ENCODE peak calls at places on chromosomes 16 and 17, in five cellular contexts. One of them, this sample, is unnamed.

GRCh38 chr16:3046506-3047386 is at the start of gene MMP25:
- DNase-seq in esophagus muscularis mucosa: no peak
- DNase-seq in thoracic aorta: no peak
- DNase-seq in PC-3: no peak
- DNase-seq in HL-60: no peak
- DNase-seq in this sample: no peak

GRCh38 chr17:32227910-32228309 is 37.7 kb upstream of the RHBDL3 start:
- DNase-seq in esophagus muscularis mucosa: no peak
- DNase-seq in thoracic aorta: no peak
- DNase-seq in PC-3: no peak
- DNase-seq in HL-60: no peak
- DNase-seq in this sample: no peak

GRCh38 chr16:47374629-47375028 is 86.2 kb downstream of the ITFG1 start:
- DNase-seq in esophagus muscularis mucosa: no peak
- DNase-seq in thoracic aorta: no peak
- DNase-seq in PC-3: no peak
- DNase-seq in HL-60: no peak
- DNase-seq in this sample: peak

GRCh38 chr16:50360779-50361178 is 8.0 kb downstream of the BRD7 start:
- DNase-seq in esophagus muscularis mucosa: no peak
- DNase-seq in thoracic aorta: no peak
- DNase-seq in PC-3: no peak
- DNase-seq in HL-60: no peak
- DNase-seq in this sample: no peak

GRCh38 chr16:28981517-28981916 is 3.3 kb upstream of the LAT start:
- DNase-seq in esophagus muscularis mucosa: no peak
- DNase-seq in thoracic aorta: no peak
- DNase-seq in PC-3: peak
- DNase-seq in HL-60: peak
- DNase-seq in this sample: no peak

GRCh38 chr16:4315185-4316102 is at the start of gene GLIS2:
- DNase-seq in esophagus muscularis mucosa: no peak
- DNase-seq in thoracic aorta: no peak
- DNase-seq in PC-3: peak
- DNase-seq in HL-60: no peak
- DNase-seq in this sample: no peak

GRCh38 chr17:38918916-38919315 is 6.5 kb upstream of the LASP1NB start:
- DNase-seq in esophagus muscularis mucosa: no peak
- DNase-seq in thoracic aorta: no peak
- DNase-seq in PC-3: no peak
- DNase-seq in HL-60: no peak
- DNase-seq in this sample: no peak

GRCh38 chr17:4786111-4786491 is at the start of gene VMO1:
- DNase-seq in esophagus muscularis mucosa: no peak
- DNase-seq in thoracic aorta: no peak
- DNase-seq in PC-3: peak
- DNase-seq in HL-60: no peak
- DNase-seq in this sample: peak

GRCh38 chr16:30619207-30619606 is 9.0 kb upstream of the ZNF689 start:
- DNase-seq in esophagus muscularis mucosa: no peak
- DNase-seq in thoracic aorta: no peak
- DNase-seq in PC-3: no peak
- DNase-seq in HL-60: peak
- DNase-seq in this sample: no peak

GRCh38 chr16:11757671-11758545 is 15.3 kb upstream of the TXNDC11 start:
- DNase-seq in esophagus muscularis mucosa: no peak
- DNase-seq in thoracic aorta: no peak
- DNase-seq in PC-3: peak
- DNase-seq in HL-60: no peak
- DNase-seq in this sample: peak

GRCh38 chr16:17245727-17246576 is 224.8 kb downstream of the XYLT1 start:
- DNase-seq in esophagus muscularis mucosa: no peak
- DNase-seq in thoracic aorta: no peak
- DNase-seq in PC-3: no peak
- DNase-seq in HL-60: no peak
- DNase-seq in this sample: no peak

GRCh38 chr17:57480438-57481196 is 224.3 kb downstream of the MSI2 start:
- DNase-seq in esophagus muscularis mucosa: no peak
- DNase-seq in thoracic aorta: no peak
- DNase-seq in PC-3: peak
- DNase-seq in HL-60: no peak
- DNase-seq in this sample: peak

GRCh38 chr16:81994485-81994884 is 16.8 kb downstream of the SDR42E1 start:
- DNase-seq in esophagus muscularis mucosa: no peak
- DNase-seq in thoracic aorta: no peak
- DNase-seq in PC-3: no peak
- DNase-seq in HL-60: no peak
- DNase-seq in this sample: no peak

GRCh38 chr16:71441348-71441781 is 489 bp downstream of the TLE7 start:
- DNase-seq in esophagus muscularis mucosa: no peak
- DNase-seq in thoracic aorta: no peak
- DNase-seq in PC-3: no peak
- DNase-seq in HL-60: no peak
- DNase-seq in this sample: no peak

GRCh38 chr16:10896165-10896564 is 19.2 kb downstream of the CIITA start:
- DNase-seq in esophagus muscularis mucosa: no peak
- DNase-seq in thoracic aorta: no peak
- DNase-seq in PC-3: no peak
- DNase-seq in HL-60: no peak
- DNase-seq in this sample: no peak

GRCh38 chr17:47701603-47702002 is 7.6 kb downstream of the TBKBP1 start:
- DNase-seq in esophagus muscularis mucosa: no peak
- DNase-seq in thoracic aorta: no peak
- DNase-seq in PC-3: no peak
- DNase-seq in HL-60: no peak
- DNase-seq in this sample: no peak

GRCh38 chr17:62964506-62964905 is 1.5 kb upstream of the TANC2 start:
- DNase-seq in esophagus muscularis mucosa: no peak
- DNase-seq in thoracic aorta: no peak
- DNase-seq in PC-3: no peak
- DNase-seq in HL-60: no peak
- DNase-seq in this sample: no peak

GRCh38 chr16:26598061-26598460 is 468.7 kb upstream of the C16orf82 start:
- DNase-seq in esophagus muscularis mucosa: peak
- DNase-seq in thoracic aorta: no peak
- DNase-seq in PC-3: peak
- DNase-seq in HL-60: no peak
- DNase-seq in this sample: peak

GRCh38 chr16:88785106-88785924 is at the start of gene PIEZO1:
- DNase-seq in esophagus muscularis mucosa: no peak
- DNase-seq in thoracic aorta: no peak
- DNase-seq in PC-3: peak
- DNase-seq in HL-60: peak
- DNase-seq in this sample: no peak

GRCh38 chr16:24850289-24850931 is 4.6 kb downstream of the SLC5A11 start:
- DNase-seq in esophagus muscularis mucosa: no peak
- DNase-seq in thoracic aorta: no peak
- DNase-seq in PC-3: peak
- DNase-seq in HL-60: no peak
- DNase-seq in this sample: no peak

GRCh38 chr17:28878981-28879380 is 18.6 kb downstream of the FLOT2 start:
- DNase-seq in esophagus muscularis mucosa: no peak
- DNase-seq in thoracic aorta: no peak
- DNase-seq in PC-3: peak
- DNase-seq in HL-60: no peak
- DNase-seq in this sample: peak

GRCh38 chr17:51119415-51120356 is 982 bp downstream of the SPAG9 start:
- DNase-seq in esophagus muscularis mucosa: peak
- DNase-seq in thoracic aorta: no peak
- DNase-seq in PC-3: peak
- DNase-seq in HL-60: peak
- DNase-seq in this sample: peak

GRCh38 chr17:41965694-41966375 is 760 bp upstream of the CNP start:
- DNase-seq in esophagus muscularis mucosa: no peak
- DNase-seq in thoracic aorta: no peak
- DNase-seq in PC-3: peak
- DNase-seq in HL-60: peak
- DNase-seq in this sample: no peak

GRCh38 chr17:29622337-29623282 is at the start of gene CORO6:
- DNase-seq in esophagus muscularis mucosa: no peak
- DNase-seq in thoracic aorta: no peak
- DNase-seq in PC-3: no peak
- DNase-seq in HL-60: no peak
- DNase-seq in this sample: no peak

GRCh38 chr16:17412221-17412620 is 58.5 kb downstream of the XYLT1 start:
- DNase-seq in esophagus muscularis mucosa: no peak
- DNase-seq in thoracic aorta: no peak
- DNase-seq in PC-3: no peak
- DNase-seq in HL-60: no peak
- DNase-seq in this sample: no peak

GRCh38 chr16:11063432-11064201 is 119.3 kb downstream of the CLEC16A start:
- DNase-seq in esophagus muscularis mucosa: no peak
- DNase-seq in thoracic aorta: no peak
- DNase-seq in PC-3: no peak
- DNase-seq in HL-60: no peak
- DNase-seq in this sample: no peak

GRCh38 chr17:44398692-44399691 is 9.5 kb upstream of the ITGA2B start:
- DNase-seq in esophagus muscularis mucosa: no peak
- DNase-seq in thoracic aorta: no peak
- DNase-seq in PC-3: no peak
- DNase-seq in HL-60: no peak
- DNase-seq in this sample: peak

GRCh38 chr17:5131146-5131715 is 15.4 kb downstream of the USP6 start:
- DNase-seq in esophagus muscularis mucosa: peak
- DNase-seq in thoracic aorta: no peak
- DNase-seq in PC-3: no peak
- DNase-seq in HL-60: no peak
- DNase-seq in this sample: no peak

GRCh38 chr17:16926591-16927451 is 45.1 kb downstream of the TNFRSF13B start:
- DNase-seq in esophagus muscularis mucosa: no peak
- DNase-seq in thoracic aorta: no peak
- DNase-seq in PC-3: peak
- DNase-seq in HL-60: no peak
- DNase-seq in this sample: no peak

GRCh38 chr16:1923299-1924034 is 5.3 kb upstream of the HS3ST6 start:
- DNase-seq in esophagus muscularis mucosa: no peak
- DNase-seq in thoracic aorta: no peak
- DNase-seq in PC-3: peak
- DNase-seq in HL-60: no peak
- DNase-seq in this sample: no peak
- TF ChIP-seq CTCF in esophagus muscularis mucosa: no peak
- TF ChIP-seq CTCF in thoracic aorta: no peak
- TF ChIP-seq CTCF in PC-3: peak
- TF ChIP-seq CTCF in HL-60: no peak
- TF ChIP-seq CTCF in this sample: peak

GRCh38 chr17:36657390-36657762 is 56.0 kb downstream of the MRM1 start:
- DNase-seq in esophagus muscularis mucosa: no peak
- DNase-seq in thoracic aorta: no peak
- DNase-seq in PC-3: no peak
- DNase-seq in HL-60: no peak
- DNase-seq in this sample: no peak
- H3K4me3 ChIP-seq in esophagus muscularis mucosa: peak
- H3K4me3 ChIP-seq in thoracic aorta: peak
- H3K4me3 ChIP-seq in PC-3: no peak
- H3K4me3 ChIP-seq in HL-60: no peak
- H3K4me3 ChIP-seq in this sample: peak

GRCh38 chr16:1494129-1494640 is 1.0 kb downstream of the TELO2 start:
- DNase-seq in esophagus muscularis mucosa: no peak
- DNase-seq in thoracic aorta: no peak
- DNase-seq in PC-3: peak
- DNase-seq in HL-60: no peak
- DNase-seq in this sample: peak
- H3K27ac ChIP-seq in esophagus muscularis mucosa: peak
- H3K27ac ChIP-seq in thoracic aorta: peak
- H3K27ac ChIP-seq in PC-3: peak
- H3K27ac ChIP-seq in HL-60: peak
- H3K27ac ChIP-seq in this sample: no peak

DNA sequence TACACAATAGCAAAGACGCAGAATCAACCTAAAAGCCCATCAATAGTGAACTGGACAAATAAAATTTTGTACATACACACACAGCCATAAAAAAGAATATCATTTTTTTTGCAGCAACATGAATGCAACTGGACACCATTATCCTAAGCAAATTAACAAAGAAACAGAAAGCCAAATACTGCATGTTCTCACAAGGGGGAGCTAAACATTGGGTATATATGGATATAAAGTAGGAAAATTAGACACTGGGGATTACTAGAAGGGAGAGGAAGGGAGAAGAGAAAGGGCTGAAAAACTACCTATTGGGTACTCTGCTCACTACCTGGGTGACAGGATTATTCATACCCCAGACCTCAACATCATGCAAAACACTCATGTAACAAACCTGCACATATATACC is 28.2 kb downstream of the ADAMTS18 start:
- DNase-seq in esophagus muscularis mucosa: no peak
- DNase-seq in thoracic aorta: no peak
- DNase-seq in PC-3: peak
- DNase-seq in HL-60: no peak
- DNase-seq in this sample: peak
- TF ChIP-seq CTCF in esophagus muscularis mucosa: no peak
- TF ChIP-seq CTCF in thoracic aorta: no peak
- TF ChIP-seq CTCF in PC-3: peak
- TF ChIP-seq CTCF in HL-60: no peak
- TF ChIP-seq CTCF in this sample: peak

GRCh38 chr17:49361129-49361901 is 735 bp downstream of the ZNF652 start:
- DNase-seq in esophagus muscularis mucosa: no peak
- DNase-seq in thoracic aorta: no peak
- DNase-seq in PC-3: peak
- DNase-seq in HL-60: peak
- DNase-seq in this sample: no peak

GRCh38 chr17:49364119-49364518 is 2.1 kb upstream of the ZNF652 start:
- DNase-seq in esophagus muscularis mucosa: no peak
- DNase-seq in thoracic aorta: no peak
- DNase-seq in PC-3: no peak
- DNase-seq in HL-60: peak
- DNase-seq in this sample: no peak

GRCh38 chr17:49362723-49363117 is 670 bp upstream of the ZNF652 start:
- DNase-seq in esophagus muscularis mucosa: no peak
- DNase-seq in thoracic aorta: no peak
- DNase-seq in PC-3: no peak
- DNase-seq in HL-60: no peak
- DNase-seq in this sample: no peak

GRCh38 chr17:49361902-49362722 is at the start of gene ZNF652:
- DNase-seq in esophagus muscularis mucosa: peak
- DNase-seq in thoracic aorta: peak
- DNase-seq in PC-3: peak
- DNase-seq in HL-60: peak
- DNase-seq in this sample: peak

GRCh38 chr17:49363251-49363650 is 1.2 kb upstream of the ZNF652 start:
- DNase-seq in esophagus muscularis mucosa: no peak
- DNase-seq in thoracic aorta: no peak
- DNase-seq in PC-3: no peak
- DNase-seq in HL-60: no peak
- DNase-seq in this sample: no peak
- H3K4me3 ChIP-seq in esophagus muscularis mucosa: no peak
- H3K4me3 ChIP-seq in thoracic aorta: no peak
- H3K4me3 ChIP-seq in PC-3: peak
- H3K4me3 ChIP-seq in HL-60: no peak
- H3K4me3 ChIP-seq in this sample: no peak

DNA sequence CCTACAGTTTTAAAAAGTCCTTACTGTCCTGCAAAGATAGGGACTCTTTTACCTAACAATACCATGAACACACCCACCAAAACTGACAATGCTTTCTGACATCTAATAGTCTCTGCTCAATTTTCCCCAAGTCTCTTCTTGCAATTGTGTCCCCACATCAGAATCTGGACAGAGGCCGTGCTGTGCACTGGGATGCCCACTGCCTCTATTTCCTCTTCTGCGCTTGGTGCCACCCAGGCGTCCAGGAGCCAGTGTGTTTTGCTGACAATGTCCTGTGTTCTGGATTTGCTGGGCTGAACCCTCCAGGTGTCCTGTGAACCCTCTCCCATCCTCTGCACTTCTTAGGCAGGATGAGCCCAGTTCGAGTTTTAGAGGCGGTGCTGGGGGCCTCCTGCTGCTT is 6.4 kb upstream of the ARHGDIA start:
- DNase-seq in esophagus muscularis mucosa: no peak
- DNase-seq in thoracic aorta: no peak
- DNase-seq in PC-3: no peak
- DNase-seq in HL-60: no peak
- DNase-seq in this sample: no peak
- H3K27ac ChIP-seq in esophagus muscularis mucosa: no peak
- H3K27ac ChIP-seq in thoracic aorta: no peak
- H3K27ac ChIP-seq in PC-3: no peak
- H3K27ac ChIP-seq in HL-60: no peak
- H3K27ac ChIP-seq in this sample: no peak

This sample was measured in brain microvascular endothelial cell.